ENCODE peak calls at places on chromosome 17, in ten cellular contexts. S, H, J, R, B, L, F, Q, P and T are unnamed samples.

GRCh38 chr17:64441772-64442549 is 7.0 kb upstream of the MILR1 start:
- DNase-seq in H (peak; percentile 37), L (no peak), F (no peak), R (peak; percentile 47), P (no peak), B (no peak), J (peak; percentile 21), S (peak; percentile 68), Q (no peak), T (no peak)

GRCh38 chr17:17506893-17507464 is 10.8 kb upstream of the RASD1 start:
- DNase-seq in S (peak; percentile 62), B (no peak), F (no peak), J (no peak), H (peak; percentile 71), P (no peak), Q (no peak), R (no peak), L (peak; percentile 59), T (no peak)

GRCh38 chr17:38508570-38508950 is 80.3 kb downstream of the ARHGAP23 start:
- DNase-seq in H (no peak), R (no peak), L (no peak), J (no peak), F (peak; percentile 62), Q (no peak), S (no peak), B (no peak), P (no peak), T (no peak)

GRCh38 chr17:28318759-28319660 is at the start of gene TMEM97:
- DNase-seq in B (peak; percentile 95), R (peak; percentile 97), J (peak; percentile 91), L (peak; percentile 97), F (peak; percentile 98), Q (peak; percentile 88), H (peak; percentile 96), S (peak; percentile 95), P (peak; percentile 92), T (peak; percentile 99)

GRCh38 chr17:75751676-75752404 is 13.2 kb downstream of the GALK1 start:
- DNase-seq in Q (no peak), L (no peak), S (no peak), J (no peak), H (no peak), B (no peak), R (no peak), F (no peak), P (no peak), T (no peak)

GRCh38 chr17:77467513-77467912 is 326.7 kb downstream of the SEC14L1 start:
- DNase-seq in L (no peak), Q (no peak), H (no peak), S (no peak), B (no peak), F (no peak), R (no peak), P (no peak), J (no peak), T (no peak)

GRCh38 chr17:77666881-77667395 is 291.6 kb upstream of the TNRC6C start:
- DNase-seq in J (no peak), L (no peak), F (no peak), Q (peak; percentile 57), H (no peak), S (no peak), R (no peak), P (no peak), B (no peak), T (no peak)

GRCh38 chr17:57943140-57943539 is 12.1 kb downstream of the CUEDC1 start:
- DNase-seq in F (no peak), H (no peak), Q (no peak), R (peak; percentile 55), S (peak; percentile 62), J (no peak), L (no peak), B (no peak), P (no peak), T (peak; percentile 45)

GRCh38 chr17:80826955-80827645 is 164.5 kb upstream of the CHMP6 start:
- DNase-seq in F (no peak), L (peak; percentile 87), R (peak; percentile 96), P (peak; percentile 96), B (no peak), S (peak; percentile 98), H (no peak), Q (no peak), J (peak; percentile 48), T (peak; percentile 86)

GRCh38 chr17:9817086-9817485 is 4.8 kb downstream of the GSG1L2 start:
- DNase-seq in P (no peak), Q (no peak), B (peak; percentile 39), J (peak; percentile 22), R (peak; percentile 38), F (peak; percentile 74), S (peak; percentile 86), H (no peak), L (no peak), T (no peak)

GRCh38 chr17:45912319-45912718 is 18.0 kb downstream of the MAPT start:
- DNase-seq in H (no peak), P (no peak), B (no peak), J (no peak), Q (no peak), L (no peak), S (no peak), F (no peak), R (no peak), T (no peak)